ENCODE peak calls at places on chromosomes 6 and 20, in eight cellular contexts. R is thoracic aorta; P is astrocyte; B is stomach; M is right lobe of liver; Z is CD8-positive, alpha-beta T cell; F is suprapubic skin; V is fibroblast of lung. C is an unnamed sample.
A peak's percentile ranks its signal among the peaks of the same experiment; 100 is the strongest.

GRCh38 chr6:54697423-54697822 is 149.1 kb upstream of the FAM83B start:
- DNase-seq in R (no peak), P (no peak), B (no peak), M (no peak), Z (no peak), F (no peak), V (peak; percentile 59), C (no peak)

GRCh38 chr20:38143646-38144554 is 21.2 kb downstream of the TGM2 start:
- DNase-seq in R (peak; percentile 78), P (peak; percentile 93), B (peak; percentile 45), M (peak; percentile 73), Z (no peak), F (no peak), V (peak; percentile 70), C (peak; percentile 74)

GRCh38 chr6:2630362-2630761 is 120.4 kb downstream of the MYLK4 start:
- DNase-seq in R (no peak), P (peak; percentile 98), B (no peak), M (no peak), Z (no peak), F (no peak), V (peak; percentile 98), C (peak; percentile 95)

GRCh38 chr6:149864578-149865535 is 698 bp upstream of the LRP11 start:
- DNase-seq in R (no peak), P (peak; percentile 48), B (peak; percentile 41), M (no peak), Z (peak; percentile 17), F (no peak), V (peak; percentile 84), C (peak; percentile 79)

GRCh38 chr6:3696525-3696924 is 55.0 kb downstream of the PXDC1 start:
- DNase-seq in R (no peak), P (peak; percentile 38), B (no peak), M (no peak), Z (no peak), F (no peak), V (peak; percentile 78), C (no peak)

GRCh38 chr6:85677243-85677956 is 34.7 kb upstream of the SYNCRIP start:
- DNase-seq in R (no peak), P (no peak), B (no peak), M (no peak), Z (no peak), F (no peak), V (peak; percentile 55), C (no peak)

GRCh38 chr20:24950836-24951525 is 1.9 kb downstream of the CST7 start:
- DNase-seq in R (no peak), P (no peak), B (peak; percentile 18), M (no peak), Z (no peak), F (no peak), V (no peak), C (no peak)

GRCh38 chr6:116533233-116533957 is 12.1 kb downstream of the TRAPPC3L start:
- DNase-seq in R (no peak), P (no peak), B (no peak), M (no peak), Z (no peak), F (no peak), V (no peak), C (no peak)

GRCh38 chr6:75412937-75413662 is 80.5 kb downstream of the FILIP1 start:
- DNase-seq in R (no peak), P (peak; percentile 92), B (no peak), M (no peak), Z (no peak), F (no peak), V (peak; percentile 94), C (no peak)

GRCh38 chr20:8932192-8933150 is 136.4 kb upstream of the PLCB4 start:
- DNase-seq in R (no peak), P (peak; percentile 65), B (no peak), M (no peak), Z (no peak), F (no peak), V (peak; percentile 21), C (peak; percentile 83)

GRCh38 chr20:45419188-45420091 is 3.5 kb downstream of the PIGT start:
- DNase-seq in R (no peak), P (peak; percentile 97), B (peak; percentile 90), M (peak; percentile 45), Z (no peak), F (peak; percentile 88), V (peak; percentile 89), C (peak; percentile 98)

GRCh38 chr20:40488401-40488800 is 200.6 kb downstream of the MAFB start:
- DNase-seq in R (no peak), P (no peak), B (no peak), M (no peak), Z (no peak), F (no peak), V (no peak), C (no peak)

GRCh38 chr6:43709654-43710303 is 22.2 kb upstream of the MRPS18A start:
- DNase-seq in R (no peak), P (no peak), B (no peak), M (no peak), Z (no peak), F (no peak), V (no peak), C (no peak)

DNA sequence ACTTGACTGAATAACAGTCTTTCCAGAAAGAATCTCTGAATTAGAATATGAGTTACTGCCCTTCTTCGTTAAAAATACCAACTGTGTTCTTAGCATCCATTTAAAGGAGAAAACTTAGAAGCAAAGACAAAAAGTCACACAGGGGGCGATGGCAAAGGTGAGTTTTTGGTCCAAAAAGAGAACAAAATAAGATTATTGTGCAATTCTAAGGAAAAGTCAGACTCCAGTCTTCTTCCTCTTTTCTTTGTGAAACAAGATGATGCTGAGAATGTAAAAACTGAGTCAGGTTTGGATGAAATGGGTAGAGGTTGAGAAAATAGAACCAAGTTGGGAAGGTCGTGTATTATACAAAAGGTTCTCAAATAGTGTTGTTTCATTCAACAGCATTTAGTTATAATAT is 1.6 kb downstream of the CYB5R4 start:
- DNase-seq in R (no peak), P (no peak), B (no peak), M (no peak), Z (no peak), F (no peak), V (no peak), C (no peak)
- H3K4me3 ChIP-seq in R (peak overlapping the region; percentile 10), P (no peak overlapping the region), B (peak overlapping the region; percentile 75), M (no peak overlapping the region), Z (no peak overlapping the region), F (no peak overlapping the region), V (no peak overlapping the region), C (no peak overlapping the region)

DNA sequence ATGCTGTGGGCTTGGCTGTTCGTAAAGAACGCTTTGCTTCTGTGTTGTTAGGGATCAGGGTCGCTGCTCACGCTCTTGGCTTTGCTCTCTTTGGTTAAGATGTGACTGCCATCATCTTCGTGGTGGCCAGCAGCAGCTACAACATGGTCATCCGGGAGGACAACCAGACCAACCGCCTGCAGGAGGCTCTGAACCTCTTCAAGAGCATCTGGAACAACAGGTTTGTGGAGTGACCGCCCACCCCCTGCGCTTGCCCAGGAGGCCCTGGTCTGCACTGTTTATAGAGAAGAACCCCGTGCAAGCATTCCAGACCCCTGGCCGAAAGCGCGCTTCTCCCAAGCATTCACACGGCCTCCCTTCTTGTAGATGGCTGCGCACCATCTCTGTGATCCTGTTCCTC is 57.1 kb downstream of the GNAS start:
- DNase-seq in R (no peak), P (no peak), B (no peak), M (no peak), Z (no peak), F (no peak), V (no peak), C (no peak)
- H3K27ac ChIP-seq in R (no peak overlapping the region), P (no peak overlapping the region), B (no peak overlapping the region), M (no peak overlapping the region), Z (no peak overlapping the region), F (no peak overlapping the region), V (no peak overlapping the region), C (no peak overlapping the region)

GRCh38 chr6:166456360-166457156 is 73.8 kb upstream of the MPC1 start:
- DNase-seq in R (no peak), P (peak; percentile 36), B (no peak), M (no peak), Z (peak; percentile 27), F (no peak), V (peak; percentile 8), C (peak; percentile 11)
- TF ChIP-seq CTCF in R (no peak), P (peak; percentile 23), B (no peak), M (no peak), Z (no peak), F (no peak), V (peak; percentile 26), C (peak; percentile 62)

GRCh38 chr6:31579546-31580445 is 2.4 kb downstream of the LTB start:
- DNase-seq in R (no peak), P (no peak), B (no peak), M (no peak), Z (no peak), F (no peak), V (no peak), C (no peak)
- H3K4me3 ChIP-seq in R (no peak overlapping the region), P (no peak overlapping the region), B (peak overlapping the region; percentile 76), M (no peak overlapping the region), Z (peak overlapping the region; percentile 92), F (no peak overlapping the region), V (no peak overlapping the region), C (no peak overlapping the region)

C was measured in brain microvascular endothelial cell.